ENCODE peak calls at places on chromosomes 4 and X, in five cellular contexts. H, I, U, K and O are unnamed samples.

GRCh38 chrX:44432641-44433040 is 89.2 kb upstream of the EFHC2 start:
- DNase-seq in H (no peak), I (peak; percentile 38), U (no peak), K (no peak), O (no peak)

GRCh38 chrX:52563105-52563504 is 46.2 kb upstream of the XAGE1B start:
- DNase-seq in H (no peak), I (no peak), U (no peak), K (no peak), O (no peak)

GRCh38 chrX:73913580-73913979 is 350.6 kb downstream of the CHIC1 start:
- DNase-seq in H (no peak), I (no peak), U (no peak), K (no peak), O (no peak)

GRCh38 chrX:21153503-21153902 is 220.7 kb upstream of the CNKSR2 start:
- DNase-seq in H (peak; percentile 61), I (peak; percentile 1), U (no peak), K (peak; percentile 50), O (peak; percentile 10)

GRCh38 chr4:141081921-141082381 is 51.3 kb downstream of the RNF150 start:
- DNase-seq in H (no peak), I (no peak), U (no peak), K (no peak), O (no peak)

GRCh38 chr4:145871209-145871608 is 67.4 kb downstream of the ZNF827 start:
- DNase-seq in H (no peak), I (no peak), U (no peak), K (no peak), O (no peak)

GRCh38 chr4:143207555-143207954 is 22.8 kb downstream of the USP38 start:
- DNase-seq in H (no peak), I (peak; percentile 67), U (no peak), K (no peak), O (no peak)

GRCh38 chr4:10611673-10612072 is 72.9 kb downstream of the CLNK start:
- DNase-seq in H (peak; percentile 61), I (no peak), U (no peak), K (no peak), O (peak; percentile 16)

GRCh38 chrX:2676794-2677675 is 14.1 kb upstream of the CD99 start:
- DNase-seq in H (no peak), I (no peak), U (no peak), K (no peak), O (no peak)

GRCh38 chrX:134484039-134484438 is 24.1 kb downstream of the HPRT1 start:
- DNase-seq in H (peak; percentile 18), I (peak; percentile 60), U (no peak), K (no peak), O (peak; percentile 27)

GRCh38 chr4:97605927-97606326 is 537.3 kb downstream of the STPG2 start:
- DNase-seq in H (no peak), I (no peak), U (no peak), K (no peak), O (no peak)

GRCh38 chr4:101277661-101278060 is 69.7 kb downstream of the PPP3CA start:
- DNase-seq in H (no peak), I (no peak), U (no peak), K (no peak), O (no peak)

GRCh38 chr4:183722738-183723560 is 63.9 kb downstream of the TRAPPC11 start:
- DNase-seq in H (no peak), I (no peak), U (peak; percentile 22), K (peak; percentile 85), O (no peak)

GRCh38 chr4:110475881-110476818 is at the start of gene ENPEP:
- DNase-seq in H (no peak), I (no peak), U (no peak), K (peak; percentile 76), O (no peak)